ENCODE peak calls at places on chromosomes 12 and 14, in five cellular contexts. One of them, this sample, is unnamed.

GRCh38 chr12:70920251-70920851 is at the start of gene PTPRR:
- DNase-seq in activated CD4-positive, alpha-beta memory T cell treated with anti-CD3 and anti-CD28 coated beads for 36 hours: no peak
- DNase-seq in stimulated activated CD8-positive, alpha-beta memory T cell treated with anti-CD3 and anti-CD28 coated beads, Interleukin-4, amount 100 ng/mL, for 24 hours: no peak
- DNase-seq in HT1080: no peak
- DNase-seq in erythroblast: no peak
- DNase-seq in this sample: peak; percentile 28

GRCh38 chr14:34030864-34031263 is 80.0 kb upstream of the EGLN3 start:
- DNase-seq in erythroblast: no peak
- DNase-seq in activated CD4-positive, alpha-beta memory T cell treated with anti-CD3 and anti-CD28 coated beads for 36 hours: no peak
- DNase-seq in HT1080: no peak
- DNase-seq in stimulated activated CD8-positive, alpha-beta memory T cell treated with anti-CD3 and anti-CD28 coated beads, Interleukin-4, amount 100 ng/mL, for 24 hours: no peak
- DNase-seq in this sample: peak; percentile 37

GRCh38 chr12:131452444-131452860 is 258.4 kb upstream of the SFSWAP start:
- DNase-seq in erythroblast: peak; percentile 25
- DNase-seq in activated CD4-positive, alpha-beta memory T cell treated with anti-CD3 and anti-CD28 coated beads for 36 hours: peak; percentile 52
- DNase-seq in stimulated activated CD8-positive, alpha-beta memory T cell treated with anti-CD3 and anti-CD28 coated beads, Interleukin-4, amount 100 ng/mL, for 24 hours: no peak
- DNase-seq in HT1080: no peak
- DNase-seq in this sample: peak; percentile 63

GRCh38 chr12:9642606-9643270 is 26.8 kb upstream of the CLEC2D start:
- DNase-seq in stimulated activated CD8-positive, alpha-beta memory T cell treated with anti-CD3 and anti-CD28 coated beads, Interleukin-4, amount 100 ng/mL, for 24 hours: no peak
- DNase-seq in HT1080: no peak
- DNase-seq in activated CD4-positive, alpha-beta memory T cell treated with anti-CD3 and anti-CD28 coated beads for 36 hours: no peak
- DNase-seq in erythroblast: no peak
- DNase-seq in this sample: no peak

GRCh38 chr14:95875831-95876768 is 532 bp upstream of the TUNAR start:
- DNase-seq in stimulated activated CD8-positive, alpha-beta memory T cell treated with anti-CD3 and anti-CD28 coated beads, Interleukin-4, amount 100 ng/mL, for 24 hours: no peak
- DNase-seq in erythroblast: no peak
- DNase-seq in HT1080: no peak
- DNase-seq in activated CD4-positive, alpha-beta memory T cell treated with anti-CD3 and anti-CD28 coated beads for 36 hours: no peak
- DNase-seq in this sample: no peak

GRCh38 chr14:80946797-80947196 is 5.3 kb upstream of the CEP128 start:
- DNase-seq in stimulated activated CD8-positive, alpha-beta memory T cell treated with anti-CD3 and anti-CD28 coated beads, Interleukin-4, amount 100 ng/mL, for 24 hours: no peak
- DNase-seq in erythroblast: no peak
- DNase-seq in activated CD4-positive, alpha-beta memory T cell treated with anti-CD3 and anti-CD28 coated beads for 36 hours: peak; percentile 27
- DNase-seq in HT1080: no peak
- DNase-seq in this sample: no peak

GRCh38 chr12:116687888-116688287 is 50.0 kb downstream of the SPRING1 start:
- DNase-seq in erythroblast: peak; percentile 52
- DNase-seq in activated CD4-positive, alpha-beta memory T cell treated with anti-CD3 and anti-CD28 coated beads for 36 hours: peak; percentile 58
- DNase-seq in HT1080: peak; percentile 47
- DNase-seq in stimulated activated CD8-positive, alpha-beta memory T cell treated with anti-CD3 and anti-CD28 coated beads, Interleukin-4, amount 100 ng/mL, for 24 hours: peak; percentile 35
- DNase-seq in this sample: peak; percentile 27

GRCh38 chr12:47824629-47825028 is 4.9 kb upstream of the HDAC7 start:
- DNase-seq in stimulated activated CD8-positive, alpha-beta memory T cell treated with anti-CD3 and anti-CD28 coated beads, Interleukin-4, amount 100 ng/mL, for 24 hours: no peak
- DNase-seq in activated CD4-positive, alpha-beta memory T cell treated with anti-CD3 and anti-CD28 coated beads for 36 hours: no peak
- DNase-seq in erythroblast: no peak
- DNase-seq in HT1080: no peak
- DNase-seq in this sample: no peak

GRCh38 chr12:80165741-80166140 is 66.4 kb downstream of the OTOGL start:
- DNase-seq in stimulated activated CD8-positive, alpha-beta memory T cell treated with anti-CD3 and anti-CD28 coated beads, Interleukin-4, amount 100 ng/mL, for 24 hours: no peak
- DNase-seq in HT1080: no peak
- DNase-seq in activated CD4-positive, alpha-beta memory T cell treated with anti-CD3 and anti-CD28 coated beads for 36 hours: no peak
- DNase-seq in erythroblast: no peak
- DNase-seq in this sample: no peak

GRCh38 chr12:131513606-131514005 is 197.3 kb upstream of the SFSWAP start:
- DNase-seq in stimulated activated CD8-positive, alpha-beta memory T cell treated with anti-CD3 and anti-CD28 coated beads, Interleukin-4, amount 100 ng/mL, for 24 hours: no peak
- DNase-seq in erythroblast: no peak
- DNase-seq in HT1080: no peak
- DNase-seq in activated CD4-positive, alpha-beta memory T cell treated with anti-CD3 and anti-CD28 coated beads for 36 hours: no peak
- DNase-seq in this sample: peak; percentile 44

This sample was measured in hepatocyte.